ENCODE peak calls at places on chromosomes 2 and 18, in ten cellular contexts. M, H, X, S, R, G, Y, I, D and Q are unnamed samples. For H3K9me3, the result is how much of the 10 kb centered on the place peaks cover.

GRCh38 chr2:23583467-23583866 is 198.5 kb downstream of the KLHL29 start:
- DNase-seq in M (no peak), H (no peak), X (peak), S (no peak), R (no peak), G (no peak), Y (no peak), I (no peak), D (no peak), Q (no peak)

GRCh38 chr2:232103140-232103737 is 141.7 kb downstream of the DIS3L2 start:
- DNase-seq in M (no peak), H (peak), X (no peak), S (no peak), R (no peak), G (peak), Y (no peak), I (no peak), D (no peak), Q (no peak)

GRCh38 chr2:236896677-236897076 is 189.0 kb upstream of the COPS8 start:
- DNase-seq in M (no peak), H (no peak), X (no peak), S (no peak), R (no peak), G (no peak), Y (no peak), I (no peak), D (no peak), Q (no peak)

GRCh38 chr18:48539406-48540328 is 836 bp downstream of the CTIF start:
- DNase-seq in M (peak), H (peak), X (peak), S (peak), R (peak), G (peak), Y (peak), I (peak), D (peak), Q (peak)

GRCh38 chr2:128378231-128379020 is 59.8 kb upstream of the HS6ST1 start:
- DNase-seq in M (no peak), H (no peak), X (peak), S (no peak), R (no peak), G (no peak), Y (no peak), I (no peak), D (peak), Q (peak)

GRCh38 chr2:163713534-163714311 is 22.1 kb downstream of the FIGN start:
- DNase-seq in M (peak), H (no peak), X (no peak), S (no peak), R (no peak), G (no peak), Y (no peak), I (no peak), D (no peak), Q (no peak)

GRCh38 chr18:62368100-62368499 is 43.0 kb downstream of the TNFRSF11A start:
- DNase-seq in M (no peak), H (no peak), X (no peak), S (no peak), R (no peak), G (no peak), Y (no peak), I (no peak), D (no peak), Q (no peak)

GRCh38 chr2:32863803-32864202 is 83.0 kb upstream of the LTBP1 start:
- DNase-seq in M (no peak), H (no peak), X (no peak), S (no peak), R (peak), G (peak), Y (no peak), I (no peak), D (no peak), Q (no peak)

GRCh38 chr18:44195394-44196140 is 485.1 kb upstream of the SETBP1 start:
- DNase-seq in M (no peak), H (peak), X (no peak), S (no peak), R (no peak), G (no peak), Y (no peak), I (no peak), D (no peak), Q (no peak)

GRCh38 chr2:40367652-40368051 is 84.2 kb downstream of the SLC8A1 start:
- DNase-seq in M (no peak), H (peak), X (no peak), S (no peak), R (peak), G (peak), Y (no peak), I (no peak), D (no peak), Q (no peak)

GRCh38 chr2:233928594-233929351 is 11.6 kb downstream of the TRPM8 start:
- DNase-seq in M (peak), H (no peak), X (no peak), S (peak), R (peak), G (no peak), Y (peak), I (no peak), D (no peak), Q (no peak)

GRCh38 chr2:182907081-182907830 is 40.8 kb upstream of the FRZB start:
- DNase-seq in M (peak), H (no peak), X (peak), S (no peak), R (peak), G (no peak), Y (no peak), I (no peak), D (no peak), Q (no peak)

GRCh38 chr2:204977914-204978313 is 432.6 kb downstream of the PARD3B start:
- DNase-seq in M (peak), H (no peak), X (no peak), S (no peak), R (no peak), G (no peak), Y (no peak), I (no peak), D (no peak), Q (no peak)

GRCh38 chr2:195659114-195659513 is 2.1 kb downstream of the SLC39A10 start:
- DNase-seq in M (no peak), H (no peak), X (no peak), S (no peak), R (peak), G (peak), Y (no peak), I (no peak), D (no peak), Q (no peak)

GRCh38 chr2:26173596-26174482 is 951 bp downstream of the GAREM2 start:
- DNase-seq in M (peak), H (no peak), X (no peak), S (no peak), R (no peak), G (no peak), Y (no peak), I (no peak), D (no peak), Q (peak)
- H3K4me3 ChIP-seq in M (peak), H (no peak), X (peak), S (peak), R (no peak), G (no peak), Y (peak), I (peak), D (peak), Q (peak)

DNA sequence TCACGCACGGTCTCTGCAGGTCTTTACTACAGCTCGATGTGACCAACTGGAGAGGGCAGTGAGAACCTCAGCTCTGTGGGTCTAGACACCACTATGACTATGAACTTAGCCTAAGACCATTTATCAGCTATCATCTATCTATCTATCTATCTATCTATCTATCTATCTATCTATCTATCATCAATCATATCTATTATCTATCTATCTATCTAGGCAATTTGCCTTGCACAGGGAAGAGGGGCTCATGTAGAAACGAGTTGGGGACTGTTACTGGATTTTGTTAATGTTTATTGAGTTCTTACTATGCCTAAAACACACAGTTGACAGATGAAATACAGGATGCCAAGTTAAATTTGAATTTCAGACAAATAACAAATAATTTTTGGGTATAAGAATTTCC is 41.1 kb upstream of the TLK1 start:
- DNase-seq in M (no peak), H (no peak), X (no peak), S (no peak), R (no peak), G (no peak), Y (no peak), I (no peak), D (no peak), Q (no peak)
- TF ChIP-seq CTCF in M (no peak), H (no peak), X (no peak), S (no peak), R (no peak), G (no peak), Y (no peak), I (no peak), D (no peak), Q (no peak)

GRCh38 chr2:103734911-103735310 is 973.1 kb downstream of the TMEM182 start:
- DNase-seq in M (peak), H (no peak), X (no peak), S (no peak), R (no peak), G (no peak), Y (no peak), I (no peak), D (no peak), Q (no peak)
- H3K9me3 ChIP-seq in M (under half), H (under half), X (under half), S (under half), R (under half), G (under half), Y (under half), I (under half), D (half or more), Q (under half)

DNA sequence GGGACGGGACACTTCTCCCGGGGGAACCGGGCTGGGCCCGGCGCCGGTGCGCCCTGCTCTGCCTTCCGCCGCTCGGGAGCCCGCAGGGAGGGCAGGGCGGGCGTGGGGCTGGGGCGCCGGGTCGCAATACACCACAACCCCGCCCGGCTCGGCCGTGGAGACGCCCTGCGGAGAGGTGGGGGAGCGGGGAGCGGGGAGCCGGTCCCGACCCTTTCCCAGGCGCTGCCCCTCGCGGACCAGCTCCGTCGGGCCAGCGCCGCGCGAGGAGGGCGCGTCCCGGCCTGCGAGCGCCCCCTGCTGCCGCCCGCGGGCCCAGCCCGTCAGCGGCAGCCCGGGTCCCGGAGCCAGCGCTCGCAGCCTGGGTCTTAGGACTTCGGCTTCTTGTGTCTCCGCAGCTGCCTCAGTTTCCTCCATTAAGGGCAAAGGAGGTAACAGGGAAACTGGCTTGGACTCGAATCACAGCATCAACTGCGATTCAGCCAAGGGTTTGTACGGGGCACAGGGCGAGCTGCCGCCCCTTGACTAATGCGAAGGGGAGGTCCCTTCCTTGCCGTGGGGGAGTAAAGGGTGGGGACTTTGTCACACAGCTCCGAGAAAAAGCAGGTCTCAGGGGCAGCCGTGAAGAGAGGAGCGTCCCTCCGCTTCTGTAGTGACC is 635 bp upstream of the ADRA2B start:
- DNase-seq in M (peak), H (peak), X (peak), S (peak), R (peak), G (no peak), Y (peak), I (no peak), D (peak), Q (no peak)
- H3K4me3 ChIP-seq in M (peak), H (peak), X (peak), S (peak), R (peak), G (peak), Y (peak), I (peak), D (peak), Q (peak)

GRCh38 chr2:190571666-190572065 is 37.1 kb upstream of the NEMP2 start:
- DNase-seq in M (no peak), H (peak), X (no peak), S (no peak), R (no peak), G (no peak), Y (no peak), I (peak), D (no peak), Q (no peak)

GRCh38 chr2:190570871-190571270 is 36.3 kb upstream of the NEMP2 start:
- DNase-seq in M (no peak), H (no peak), X (no peak), S (no peak), R (no peak), G (no peak), Y (no peak), I (no peak), D (no peak), Q (no peak)

GRCh38 chr2:190569994-190570755 is 35.7 kb upstream of the NEMP2 start:
- DNase-seq in M (no peak), H (peak), X (no peak), S (peak), R (no peak), G (no peak), Y (no peak), I (no peak), D (no peak), Q (no peak)

GRCh38 chr2:190574169-190574568 is 39.6 kb upstream of the NEMP2 start:
- DNase-seq in M (no peak), H (peak), X (no peak), S (no peak), R (peak), G (peak), Y (no peak), I (no peak), D (no peak), Q (no peak)

GRCh38 chr2:190572251-190572650 is 37.7 kb upstream of the NEMP2 start:
- DNase-seq in M (no peak), H (peak), X (no peak), S (no peak), R (no peak), G (no peak), Y (no peak), I (no peak), D (no peak), Q (no peak)
- TF ChIP-seq CTCF in M (no peak), H (no peak), X (no peak), S (no peak), R (no peak), G (no peak), Y (no peak), I (no peak), D (no peak), Q (no peak)

GRCh38 chr2:230784840-230785239 is 72.2 kb downstream of the CAB39 start:
- DNase-seq in M (no peak), H (peak), X (no peak), S (no peak), R (no peak), G (peak), Y (no peak), I (no peak), D (no peak), Q (no peak)
- H3K9me3 ChIP-seq in M (half or more), H (under half), X (under half), S (under half), R (under half), G (under half), Y (under half), I (under half), D (under half), Q (under half)

GRCh38 chr18:21241224-21242131 is 554 bp upstream of the GREB1L start:
- DNase-seq in M (peak), H (no peak), X (peak), S (peak), R (no peak), G (no peak), Y (no peak), I (no peak), D (no peak), Q (no peak)
- H3K4me3 ChIP-seq in M (peak), H (peak), X (peak), S (peak), R (no peak), G (peak), Y (peak), I (peak), D (peak), Q (peak)

DNA sequence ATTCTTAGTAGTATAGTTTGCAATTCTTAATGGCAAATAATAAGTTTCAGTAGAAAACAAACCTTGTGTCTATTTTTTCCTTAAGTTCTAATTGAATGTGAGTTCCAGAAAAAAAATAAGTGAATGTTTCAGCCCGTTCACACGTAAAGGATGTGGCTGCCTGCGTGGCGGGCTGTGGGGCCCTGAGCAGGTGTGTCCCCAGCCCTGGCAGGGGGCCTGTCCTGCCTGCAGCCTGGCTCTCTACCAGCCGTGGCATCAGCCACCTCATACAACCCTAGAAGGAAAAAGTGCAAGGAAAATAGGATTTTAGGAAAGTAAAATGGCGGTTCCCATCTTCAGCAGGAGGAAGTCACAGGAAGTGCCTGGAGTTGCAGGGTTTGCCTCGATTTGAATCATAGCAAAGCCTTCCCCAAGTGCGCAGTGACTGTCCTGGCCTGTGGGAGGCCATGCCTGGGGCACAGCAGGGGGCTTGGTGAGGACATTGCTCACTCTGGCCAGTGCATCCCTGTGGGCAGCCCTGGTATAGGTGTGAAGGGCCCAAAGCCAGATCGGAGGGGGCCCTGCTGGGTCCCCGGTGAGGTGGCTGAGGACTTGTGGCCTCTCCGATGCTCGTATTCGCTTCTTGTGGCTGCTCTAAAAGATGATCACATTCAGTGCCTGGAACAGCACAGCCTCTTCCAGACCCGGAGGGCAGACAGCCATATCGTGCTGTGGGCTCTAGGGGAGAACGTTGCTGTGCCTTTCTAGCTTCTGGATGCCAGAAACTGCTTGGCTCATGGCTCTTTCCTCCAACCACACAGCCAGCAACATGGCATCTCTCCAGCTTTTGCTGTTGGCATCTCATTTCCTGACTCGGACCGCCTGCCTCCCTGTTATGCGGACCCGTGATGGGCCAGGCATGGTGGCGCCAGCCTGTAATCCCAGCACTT is 12.6 kb downstream of the DTYMK start:
- DNase-seq in M (peak), H (no peak), X (no peak), S (peak), R (no peak), G (peak), Y (peak), I (no peak), D (no peak), Q (no peak)
- TF ChIP-seq CTCF in M (peak), H (no peak), X (no peak), S (peak), R (no peak), G (no peak), Y (no peak), I (no peak), D (no peak), Q (no peak)

GRCh38 chr18:36229188-36229587 is 41.9 kb downstream of the MOCOS start:
- DNase-seq in M (no peak), H (no peak), X (no peak), S (no peak), R (no peak), G (no peak), Y (no peak), I (no peak), D (no peak), Q (no peak)
- H3K9me3 ChIP-seq in M (under half), H (under half), X (under half), S (under half), R (under half), G (under half), Y (under half), I (under half), D (half or more), Q (under half)

GRCh38 chr2:161306919-161307318 is 1.3 kb upstream of the PSMD14 start:
- DNase-seq in M (peak), H (no peak), X (no peak), S (peak), R (no peak), G (no peak), Y (no peak), I (no peak), D (no peak), Q (no peak)
- H3K4me3 ChIP-seq in M (no peak), H (peak), X (no peak), S (no peak), R (no peak), G (no peak), Y (no peak), I (no peak), D (peak), Q (no peak)